ENCODE peak calls at places on chromosomes 1 and 21, in nine cellular contexts. W is lower leg skin, G is esophagus squamous epithelium, X is Panc1, C is uterus, L is pancreas, P is adrenal gland, V is sigmoid colon, A is OCI-LY7. H is an unnamed sample.

GRCh38 chr1:237320890-237321289 is 278.9 kb downstream of the RYR2 start:
- DNase-seq in C (no peak), X (no peak), W (no peak), V (no peak), G (no peak), P (no peak), L (no peak), A (no peak), H (no peak)

GRCh38 chr1:1132928-1133750 is 17.2 kb upstream of the C1orf159 start:
- DNase-seq in V (no peak), W (no peak), L (peak), P (no peak), X (no peak), C (no peak), G (no peak), A (no peak), H (no peak)

GRCh38 chr1:189697113-189697512 is 780.6 kb downstream of the BRINP3 start:
- DNase-seq in A (no peak), X (no peak), G (no peak), L (no peak), V (no peak), W (peak), C (no peak), P (no peak), H (no peak)

GRCh38 chr1:2283991-2284895 is 56.1 kb downstream of the SKI start:
- DNase-seq in C (no peak), X (no peak), W (no peak), P (no peak), L (no peak), A (no peak), V (no peak), G (no peak), H (no peak)

GRCh38 chr1:13732971-13733667 is 33.1 kb downstream of the PRDM2 start:
- DNase-seq in L (no peak), X (no peak), P (no peak), G (no peak), A (peak), W (no peak), C (no peak), V (no peak), H (no peak)

GRCh38 chr1:56285554-56286402 is 293.6 kb downstream of the PLPP3 start:
- DNase-seq in X (no peak), V (no peak), C (peak), W (no peak), P (no peak), G (no peak), L (no peak), A (no peak), H (peak)

GRCh38 chr21:33374080-33374873 is 28.9 kb upstream of the IFNGR2 start:
- DNase-seq in X (peak), L (peak), A (peak), V (no peak), G (no peak), P (peak), C (no peak), W (peak), H (no peak)

GRCh38 chr1:19232526-19232851 is 18.8 kb downstream of the EMC1 start:
- DNase-seq in W (peak), G (no peak), A (no peak), V (peak), X (no peak), L (no peak), P (peak), C (no peak), H (no peak)

GRCh38 chr1:21663251-21663950 is 5.8 kb downstream of the RAP1GAP start:
- DNase-seq in A (no peak), W (peak), C (no peak), P (peak), L (no peak), X (no peak), V (peak), G (no peak), H (no peak)

GRCh38 chr1:167862432-167863076 is 51.4 kb downstream of the ADCY10 start:
- DNase-seq in W (no peak), V (no peak), G (no peak), L (no peak), P (no peak), X (no peak), A (no peak), C (no peak), H (no peak)

GRCh38 chr1:58628987-58629598 is 52.0 kb upstream of the TACSTD2 start:
- DNase-seq in A (no peak), P (no peak), X (no peak), W (no peak), C (no peak), V (no peak), G (no peak), L (no peak), H (no peak)

GRCh38 chr1:84253891-84254290 is 47.6 kb upstream of the SAMD13 start:
- DNase-seq in X (peak), W (no peak), G (no peak), A (no peak), L (peak), V (peak), C (no peak), P (peak), H (peak)

GRCh38 chr21:45836268-45836655 is 145.3 kb upstream of the COL6A1 start:
- DNase-seq in G (no peak), C (no peak), P (no peak), X (no peak), L (no peak), V (no peak), A (no peak), W (peak), H (no peak)

GRCh38 chr1:195939844-195940243 is 668.4 kb downstream of the KCNT2 start:
- DNase-seq in L (no peak), P (no peak), A (no peak), G (no peak), X (no peak), C (no peak), V (no peak), W (no peak), H (no peak)
- TF ChIP-seq CTCF in L (no peak), P (no peak), A (no peak), G (no peak), X (no peak), C (no peak), V (no peak), W (no peak), H (no peak)

GRCh38 chr21:43868461-43868860 is 3.4 kb downstream of the AGPAT3 start:
- DNase-seq in P (no peak), V (no peak), X (no peak), W (no peak), G (no peak), C (no peak), A (no peak), L (peak), H (no peak)

GRCh38 chr21:43867332-43867703 is 2.3 kb downstream of the AGPAT3 start:
- DNase-seq in P (no peak), A (no peak), V (no peak), C (no peak), X (no peak), W (no peak), L (no peak), G (no peak), H (no peak)

GRCh38 chr21:43866659-43867331 is 1.8 kb downstream of the AGPAT3 start:
- DNase-seq in L (peak), W (no peak), A (no peak), C (no peak), P (no peak), X (no peak), G (no peak), V (no peak), H (no peak)

GRCh38 chr21:43866233-43866632 is 1.2 kb downstream of the AGPAT3 start:
- DNase-seq in W (no peak), G (no peak), V (peak), P (peak), L (no peak), C (peak), A (peak), X (no peak), H (peak)

DNA sequence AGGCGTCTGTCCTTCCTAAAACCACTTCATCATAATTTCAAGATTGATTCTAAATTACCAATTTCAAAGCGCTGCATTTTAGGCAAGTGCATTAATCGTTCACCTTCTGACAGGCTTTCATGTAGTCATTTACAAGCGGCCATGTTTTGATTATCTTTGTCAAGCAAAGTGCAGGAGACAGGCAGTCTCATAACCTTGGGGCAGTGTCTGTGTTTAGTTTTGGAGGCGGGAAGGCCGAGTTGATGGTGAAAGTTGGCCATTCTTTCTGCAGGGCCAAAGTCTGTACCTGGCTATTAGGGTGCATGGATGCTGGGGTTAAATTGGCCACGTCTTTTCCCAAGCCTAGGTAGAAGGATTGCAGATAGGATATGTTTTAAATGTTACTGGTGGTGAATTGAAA is 2.9 kb downstream of the AGPAT3 start:
- DNase-seq in W (no peak), V (no peak), C (no peak), L (no peak), P (no peak), G (no peak), A (no peak), X (no peak), H (no peak)
- H3K4me3 ChIP-seq in W (no peak), V (no peak), C (no peak), L (no peak), P (no peak), G (no peak), A (no peak), X (no peak), H (no peak)

DNA sequence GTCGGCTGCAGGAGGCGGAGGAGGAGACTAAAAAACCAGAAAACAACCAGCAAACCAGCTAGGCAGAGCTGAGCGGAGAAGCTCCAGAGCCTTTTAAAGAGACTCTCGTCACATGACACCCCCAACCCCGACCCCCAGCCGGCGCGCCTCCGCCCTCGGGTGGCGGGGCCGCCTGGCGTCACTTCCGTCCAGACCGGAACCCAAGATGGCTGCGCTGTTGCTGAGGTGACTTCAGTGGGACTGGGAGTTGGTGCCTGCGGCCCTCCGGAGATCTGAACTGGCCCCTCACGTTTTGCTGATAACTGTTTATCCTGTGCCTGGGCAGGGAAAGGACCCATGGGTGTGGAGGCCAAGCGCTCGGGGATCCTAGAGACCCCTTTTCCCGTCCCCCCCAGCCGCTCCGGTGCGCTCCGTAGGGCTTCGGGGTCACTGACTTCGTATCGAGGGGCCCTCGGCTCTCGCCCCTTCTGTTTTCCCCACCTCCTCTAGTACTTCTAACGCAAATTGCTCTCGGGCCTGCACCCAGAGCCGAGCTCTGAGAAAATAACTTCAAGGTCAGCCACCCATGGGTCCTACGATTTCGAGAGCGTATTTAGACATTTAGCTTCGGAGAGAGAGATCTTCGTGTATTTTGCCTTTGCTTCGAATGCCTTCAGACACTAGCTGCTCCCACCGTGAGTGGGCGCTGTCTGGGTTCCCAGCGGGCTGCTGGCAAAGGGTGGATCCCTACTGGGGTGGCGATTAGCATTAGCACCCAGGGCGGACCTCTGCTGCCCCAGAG is at the start of gene SDHC:
- DNase-seq in V (peak), P (peak), W (peak), C (peak), G (peak), A (peak), L (peak), X (peak), H (peak)
- TF ChIP-seq CTCF in V (no peak), P (no peak), W (no peak), C (peak), G (no peak), A (peak), L (no peak), X (no peak), H (peak)

GRCh38 chr1:14763977-14764376 is 165.5 kb downstream of the KAZN start:
- DNase-seq in L (no peak), C (no peak), X (no peak), P (no peak), W (no peak), A (no peak), G (no peak), V (no peak), H (no peak)

GRCh38 chr1:14760780-14761179 is 162.3 kb downstream of the KAZN start:
- DNase-seq in G (no peak), C (no peak), V (no peak), X (no peak), A (no peak), L (no peak), P (no peak), W (no peak), H (no peak)

GRCh38 chr1:14758962-14759361 is 160.5 kb downstream of the KAZN start:
- DNase-seq in W (no peak), C (no peak), P (no peak), L (no peak), V (no peak), X (no peak), A (no peak), G (no peak), H (no peak)

GRCh38 chr1:14759843-14760242 is 161.4 kb downstream of the KAZN start:
- DNase-seq in A (no peak), X (no peak), G (no peak), P (no peak), V (no peak), C (no peak), L (no peak), W (no peak), H (no peak)

DNA sequence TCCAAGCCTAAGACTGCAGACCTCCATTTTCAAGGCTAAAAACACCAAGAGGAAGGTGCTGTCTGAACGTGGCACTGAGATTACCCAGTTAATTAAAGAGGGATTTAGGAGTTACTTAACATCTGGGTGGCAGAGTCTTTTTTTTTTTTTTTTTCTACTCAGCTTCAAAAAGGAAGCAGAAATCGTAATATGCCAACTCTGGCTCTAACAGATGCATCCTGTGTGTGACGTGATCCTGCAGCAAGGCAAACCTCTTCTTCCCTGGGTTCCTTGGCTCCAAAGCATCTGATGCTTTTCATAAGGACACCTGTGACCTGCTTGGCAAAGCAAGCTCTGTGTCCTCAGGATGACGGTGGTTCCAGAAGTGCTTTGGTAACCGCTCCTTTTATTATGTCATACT is 163.3 kb downstream of the KAZN start:
- DNase-seq in G (no peak), L (no peak), V (no peak), W (no peak), C (no peak), X (no peak), A (peak), P (no peak), H (no peak)
- H3K4me3 ChIP-seq in G (no peak), L (no peak), V (no peak), W (no peak), C (no peak), X (no peak), A (peak), P (no peak), H (no peak)

DNA sequence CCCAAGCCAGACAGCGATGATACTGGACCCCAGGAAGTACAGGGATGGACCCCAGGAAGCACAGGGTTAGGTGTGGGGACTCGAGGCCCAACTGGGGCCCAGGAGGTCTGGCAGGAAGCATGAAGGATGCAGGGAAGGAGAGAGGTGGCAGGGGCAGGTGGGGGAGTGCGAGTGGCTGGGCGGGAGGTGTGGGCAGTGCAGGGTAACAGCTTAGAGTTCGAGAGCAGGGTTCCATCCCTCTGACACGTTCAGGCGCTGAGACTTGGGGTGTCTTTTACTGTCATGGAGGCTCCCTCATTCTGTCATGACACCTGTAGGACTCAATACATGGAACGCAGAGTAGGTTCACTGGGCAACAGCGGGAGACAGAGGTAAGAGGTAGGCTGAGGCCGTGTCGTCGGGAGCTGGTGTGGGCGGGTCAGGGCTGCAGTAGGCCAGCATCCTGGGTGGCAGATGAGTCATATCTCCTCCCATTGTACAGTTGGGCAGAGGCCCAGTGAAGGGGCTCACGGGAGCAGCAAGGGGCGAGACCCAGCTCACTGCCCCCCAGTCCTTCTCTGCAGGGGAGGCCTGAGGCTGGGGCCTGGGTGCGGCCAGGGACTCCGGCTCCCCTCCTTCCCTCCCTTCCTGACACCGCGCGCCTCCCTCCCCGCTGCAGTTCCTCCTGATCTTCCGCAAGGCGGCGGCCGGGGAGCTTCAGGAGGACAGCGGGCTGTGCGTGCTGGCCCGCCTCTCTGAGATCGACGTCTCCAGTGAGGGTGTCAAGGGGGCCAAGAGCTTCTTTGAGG is 11.6 kb upstream of the CTRC start:
- DNase-seq in C (peak), L (no peak), X (no peak), G (no peak), W (no peak), V (peak), P (peak), A (no peak), H (no peak)
- TF ChIP-seq CTCF in C (peak), L (no peak), X (no peak), G (peak), W (no peak), V (peak), P (peak), A (no peak), H (no peak)

GRCh38 chr1:151715726-151716404 is 738 bp downstream of the CELF3 start:
- DNase-seq in W (no peak), A (peak), V (no peak), C (no peak), L (no peak), G (no peak), P (no peak), X (no peak), H (no peak)

GRCh38 chr1:151716405-151716762 is 219 bp downstream of the CELF3 start:
- DNase-seq in P (no peak), A (no peak), G (no peak), L (no peak), X (no peak), C (no peak), W (no peak), V (no peak), H (no peak)

GRCh38 chr1:151718666-151719065 is 2.1 kb upstream of the CELF3 start:
- DNase-seq in V (no peak), L (no peak), X (no peak), W (no peak), C (no peak), P (no peak), A (no peak), G (no peak), H (no peak)

GRCh38 chr1:151718011-151718431 is 1.4 kb upstream of the CELF3 start:
- DNase-seq in P (no peak), A (no peak), C (no peak), V (no peak), X (no peak), G (no peak), W (no peak), L (no peak), H (no peak)

DNA sequence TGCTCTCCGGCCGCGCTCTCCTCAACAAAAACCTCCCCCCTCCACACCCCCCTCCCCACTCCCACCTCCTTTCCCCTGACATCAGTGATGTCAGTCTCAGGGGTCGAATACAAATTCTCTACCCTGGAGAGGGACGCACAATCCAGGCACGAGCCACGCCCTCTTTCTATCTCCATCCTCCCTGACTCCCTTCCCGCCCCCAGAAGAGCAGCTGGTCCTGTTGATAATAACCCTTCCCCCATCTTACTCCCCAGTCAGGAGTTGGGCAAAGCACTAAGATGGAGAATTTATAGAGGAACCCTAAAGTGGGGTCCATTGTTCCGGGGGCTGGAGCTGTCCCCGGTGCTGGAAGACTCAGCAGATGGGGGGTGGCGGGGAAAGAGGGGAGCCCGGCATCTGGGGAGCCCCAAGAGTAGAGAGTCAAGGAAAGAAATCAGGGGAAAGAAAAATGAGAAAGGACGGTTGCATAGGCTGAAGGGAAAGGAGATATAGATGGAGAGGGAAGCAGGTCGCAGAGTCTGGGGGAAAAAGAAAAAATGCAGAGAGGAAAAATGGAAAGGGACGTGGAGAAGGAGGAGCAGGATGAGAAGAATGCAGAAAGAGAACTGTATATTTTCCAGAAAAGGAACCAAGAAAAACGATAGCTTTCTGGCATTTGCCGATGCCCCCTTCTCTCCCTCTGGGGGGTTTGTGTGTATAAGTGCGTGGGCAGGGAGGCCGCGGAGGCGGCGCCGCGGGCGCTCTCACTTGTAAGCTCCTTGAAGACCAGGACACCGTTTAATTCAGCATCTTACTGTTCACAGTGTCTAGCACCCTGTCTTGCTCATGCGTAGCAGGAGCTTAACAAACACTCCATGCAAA is at the start of gene CELF3:
- DNase-seq in V (no peak), A (no peak), G (no peak), P (no peak), X (no peak), W (no peak), C (no peak), L (peak), H (no peak)
- H3K4me3 ChIP-seq in V (no peak), A (no peak), G (no peak), P (no peak), X (no peak), W (no peak), C (no peak), L (no peak), H (no peak)

DNA sequence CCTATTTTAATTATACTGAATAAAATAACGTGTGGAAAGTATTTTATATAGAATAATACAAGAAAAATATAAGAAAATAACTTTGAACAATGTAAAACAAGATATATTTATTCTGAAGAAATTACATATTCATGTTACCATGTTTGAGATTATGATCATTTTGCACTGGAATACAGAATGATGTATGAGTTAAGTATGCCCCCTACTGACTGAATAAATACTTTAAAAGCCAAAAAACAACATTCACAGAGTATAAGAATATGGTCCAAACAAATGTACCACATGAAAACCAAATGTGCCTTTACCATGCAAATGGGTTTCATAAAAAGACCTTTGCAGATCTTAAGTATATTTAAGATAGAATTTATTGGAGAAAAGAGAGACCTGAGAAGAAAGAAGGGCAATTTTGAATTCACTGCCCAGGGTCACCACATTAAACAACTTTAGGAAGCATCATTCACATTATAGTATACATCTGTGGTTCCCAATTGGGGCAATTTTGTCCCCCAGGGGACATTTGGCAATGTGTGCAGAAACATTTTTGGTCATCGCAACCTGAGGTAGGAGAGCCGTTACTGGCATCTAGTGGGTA is 136.6 kb upstream of the GFI1 start:
- DNase-seq in A (peak), P (no peak), L (no peak), C (no peak), G (no peak), X (no peak), V (no peak), W (no peak), H (no peak)
- TF ChIP-seq CTCF in A (peak), P (peak), L (no peak), C (peak), G (peak), X (peak), V (no peak), W (no peak), H (peak)